ENCODE peak calls at places on chromosomes 3 and 15, in five cellular contexts. M is IMR-90, W is heart left ventricle, J is adrenal gland, O is uterus. S is an unnamed sample. For H3K4me1, the result is how much of the 10 kb centered on the place peaks cover.

GRCh38 chr3:25536668-25537331 is 108.7 kb downstream of the RARB start:
- DNase-seq in O (no peak), J (no peak), W (no peak), M (no peak), S (no peak)

GRCh38 chr3:47421741-47422649 is 41.2 kb downstream of the PTPN23 start:
- DNase-seq in O (no peak), J (peak), W (no peak), M (no peak), S (no peak)

GRCh38 chr3:114659109-114660081 is 365.6 kb downstream of the TIGIT start:
- DNase-seq in J (no peak), O (no peak), M (no peak), W (no peak), S (peak)

GRCh38 chr3:23324745-23325144 is 121.6 kb downstream of the UBE2E2 start:
- DNase-seq in M (peak), W (no peak), O (no peak), J (no peak), S (no peak)

GRCh38 chr15:48754011-48754410 is 56.9 kb downstream of the CEP152 start:
- DNase-seq in J (no peak), O (no peak), W (no peak), M (no peak), S (no peak)

GRCh38 chr3:58633157-58633865 is 33.3 kb downstream of the FAM3D start:
- DNase-seq in W (no peak), J (no peak), M (no peak), O (no peak), S (no peak)

GRCh38 chr15:70140543-70141375 is 43.0 kb upstream of the TLE3 start:
- DNase-seq in M (peak), O (no peak), J (no peak), W (no peak), S (no peak)

GRCh38 chr3:149553781-149554451 is 79.4 kb downstream of the TM4SF4 start:
- DNase-seq in J (no peak), M (peak), O (peak), W (no peak), S (peak)

GRCh38 chr3:11476814-11477213 is 166.9 kb downstream of the VGLL4 start:
- DNase-seq in J (no peak), M (no peak), O (no peak), W (no peak), S (no peak)
- H3K27ac ChIP-seq in J (no peak), M (peak), O (peak), W (peak), S (peak)

GRCh38 chr3:182921665-182922355 is 58.5 kb downstream of the DCUN1D1 start:
- DNase-seq in W (no peak), M (peak), J (no peak), O (no peak), S (no peak)

GRCh38 chr3:182917134-182917533 is 63.2 kb downstream of the DCUN1D1 start:
- DNase-seq in W (no peak), O (no peak), M (no peak), J (no peak), S (no peak)

GRCh38 chr3:182919866-182920357 is 60.4 kb downstream of the DCUN1D1 start:
- DNase-seq in W (no peak), M (no peak), J (no peak), O (no peak), S (no peak)

GRCh38 chr3:182925330-182925943 is 54.9 kb downstream of the DCUN1D1 start:
- DNase-seq in O (no peak), M (peak), W (no peak), J (peak), S (no peak)

GRCh38 chr3:182920515-182921084 is 59.7 kb downstream of the DCUN1D1 start:
- DNase-seq in W (no peak), M (no peak), O (no peak), J (peak), S (no peak)
- TF ChIP-seq POLR2A in W (no peak), M (no peak), O (no peak), J (no peak), S (no peak)

GRCh38 chr15:64701482-64701881 is 73.9 kb downstream of the RBPMS2 start:
- DNase-seq in J (no peak), M (no peak), W (no peak), O (no peak), S (no peak)
- H3K4me1 ChIP-seq in J (half or more), M (under half), W (half or more), O (under half), S (under half)

GRCh38 chr15:41782486-41783271 is 8.4 kb downstream of the MAPKBP1 start:
- DNase-seq in O (no peak), M (no peak), J (no peak), W (no peak), S (no peak)

GRCh38 chr15:41780727-41781126 is 6.4 kb downstream of the MAPKBP1 start:
- DNase-seq in W (no peak), J (no peak), O (no peak), M (no peak), S (no peak)

GRCh38 chr15:41778503-41778902 is 4.2 kb downstream of the MAPKBP1 start:
- DNase-seq in M (peak), W (no peak), J (no peak), O (no peak), S (no peak)

GRCh38 chr15:41779662-41780157 is 5.4 kb downstream of the MAPKBP1 start:
- DNase-seq in M (no peak), O (no peak), W (no peak), J (no peak), S (no peak)

GRCh38 chr15:41780266-41780665 is 6.0 kb downstream of the MAPKBP1 start:
- DNase-seq in O (no peak), J (no peak), W (no peak), M (peak), S (no peak)
- H3K27ac ChIP-seq in O (peak), J (no peak), W (peak), M (peak), S (peak)

GRCh38 chr3:112561693-112562529 is at the start of the genes ATG3 and SLC35A5:
- DNase-seq in W (peak), M (peak), J (peak), O (peak), S (peak)

GRCh38 chr3:112557980-112558379 is 3.8 kb downstream of the ATG3 start:
- DNase-seq in O (no peak), M (no peak), W (no peak), J (no peak), S (no peak)

GRCh38 chr3:112555535-112556170 is 6.1 kb downstream of the ATG3 start:
- DNase-seq in W (no peak), M (peak), O (no peak), J (no peak), S (no peak)

GRCh38 chr3:112560330-112560729 is 1.4 kb downstream of the ATG3 start:
- DNase-seq in M (peak), W (no peak), O (no peak), J (no peak), S (no peak)

GRCh38 chr3:112561085-112561692 is 573 bp downstream of the ATG3 start:
- DNase-seq in M (peak), W (peak), J (peak), O (peak), S (no peak)
- TF ChIP-seq POLR2A in M (peak), W (no peak), J (no peak), O (no peak), S (no peak)

GRCh38 chr3:172087827-172088580 is 48.6 kb downstream of the FNDC3B start:
- DNase-seq in W (no peak), O (no peak), M (no peak), J (no peak), S (no peak)
- H3K4me1 ChIP-seq in W (half or more), O (under half), M (under half), J (half or more), S (under half)

S was measured in tibial nerve.